ENCODE peak calls at places on chromosome 7, in seven cellular contexts. I, C, N, J, H, Z and A are unnamed samples.

GRCh38 chr7:55240418-55241142 is 124.6 kb upstream of the LANCL2 start:
- DNase-seq in H (no peak), C (no peak), J (no peak), I (peak; percentile 6), Z (no peak), N (no peak), A (no peak)

GRCh38 chr7:98400538-98401427 is at the start of gene BAIAP2L1:
- DNase-seq in J (peak; percentile 47), H (peak; percentile 76), C (peak; percentile 9), Z (peak; percentile 8), N (peak; percentile 99), I (peak; percentile 96), A (peak; percentile 99)

GRCh38 chr7:84510501-84510900 is 315.9 kb upstream of the SEMA3A start:
- DNase-seq in N (no peak), J (no peak), Z (no peak), C (no peak), I (no peak), H (peak; percentile 65), A (no peak)

GRCh38 chr7:46547044-46547443 is 626.0 kb upstream of the IGFBP3 start:
- DNase-seq in I (no peak), N (no peak), C (no peak), J (no peak), H (no peak), Z (no peak), A (no peak)

GRCh38 chr7:37028909-37029440 is 304.7 kb upstream of the AOAH start:
- DNase-seq in N (no peak), H (no peak), Z (no peak), I (no peak), J (no peak), C (no peak), A (no peak)

GRCh38 chr7:147818338-147818737 is 772.2 kb upstream of the C7orf33 start:
- DNase-seq in J (no peak), I (no peak), C (no peak), N (no peak), Z (no peak), H (no peak), A (no peak)

GRCh38 chr7:1598961-1599360 is 29.1 kb upstream of the PSMG3 start:
- DNase-seq in I (no peak), N (no peak), H (no peak), Z (no peak), C (no peak), J (no peak), A (no peak)

GRCh38 chr7:75931676-75932075 is 16.7 kb downstream of the POR start:
- DNase-seq in N (no peak), Z (no peak), C (no peak), J (no peak), I (no peak), H (no peak), A (no peak)

GRCh38 chr7:77699056-77699455 is 2.8 kb downstream of the RSBN1L start:
- DNase-seq in N (no peak), C (no peak), Z (no peak), J (no peak), I (no peak), H (no peak), A (no peak)